ENCODE peak calls at places on chromosomes 11 and 22, in nine cellular contexts. H is IMR-90; B is NCI-H748 treated with DMSO at 0.1 percent for 48 hours; F is stimulated activated CD4-positive, alpha-beta T cell treated with anti-CD3 and anti-CD28 coated beads, Interleukin-1b, Interleukin-23, amount 100 ng/mL, for 1 hour; Y is GM20000; Q is stimulated activated naive CD4-positive, alpha-beta T cell treated with Interleukin-2 at 50 U/mL for 16 hours; N is ELR; P is NAMALWA; M is nephron progenitor cell. Z is an unnamed sample.

GRCh38 chr11:72718101-72718501 is 34.1 kb downstream of the ARAP1 start:
- DNase-seq in H (no peak), B (no peak), F (no peak), Y (no peak), Q (no peak), N (no peak), P (no peak), M (no peak), Z (no peak)

GRCh38 chr11:2775626-2776350 is 76.0 kb upstream of the KCNQ1OT1 start:
- DNase-seq in H (no peak), B (no peak), F (no peak), Y (no peak), Q (no peak), N (no peak), P (no peak), M (no peak), Z (no peak)

GRCh38 chr11:87173185-87174039 is 135.7 kb downstream of the TMEM135 start:
- DNase-seq in H (peak; percentile 63), B (no peak), F (no peak), Y (no peak), Q (no peak), N (peak; percentile 73), P (no peak), M (no peak), Z (peak; percentile 76)

GRCh38 chr11:102389253-102389652 is 42.2 kb downstream of the BIRC2 start:
- DNase-seq in H (no peak), B (no peak), F (no peak), Y (no peak), Q (no peak), N (peak; percentile 30), P (no peak), M (no peak), Z (peak; percentile 35)

GRCh38 chr11:23569134-23569533 is 708.9 kb upstream of the CCDC179 start:
- DNase-seq in H (no peak), B (no peak), F (no peak), Y (no peak), Q (no peak), N (no peak), P (no peak), M (no peak), Z (no peak)

GRCh38 chr11:126328444-126328843 is 24.6 kb downstream of the DCPS start:
- DNase-seq in H (no peak), B (no peak), F (no peak), Y (no peak), Q (no peak), N (no peak), P (no peak), M (no peak), Z (no peak)

GRCh38 chr11:82003671-82004148 is 730.0 kb downstream of the FAM181B start:
- DNase-seq in H (no peak), B (no peak), F (no peak), Y (no peak), Q (no peak), N (no peak), P (no peak), M (no peak), Z (peak; percentile 50)

GRCh38 chr22:38981005-38981658 is 1.0 kb upstream of the APOBEC3B start:
- DNase-seq in H (peak; percentile 31), B (no peak), F (no peak), Y (no peak), Q (no peak), N (peak; percentile 40), P (no peak), M (peak; percentile 33), Z (peak; percentile 79)

GRCh38 chr11:121071456-121072236 is 29.4 kb upstream of the TECTA start:
- DNase-seq in H (no peak), B (no peak), F (no peak), Y (no peak), Q (no peak), N (no peak), P (no peak), M (peak; percentile 5), Z (no peak)